ENCODE peak calls at places on chromosome 2, in five cellular contexts. D is astrocyte, V is endothelial cell of umbilical vein, I is HCT116, C is GM23248. O is an unnamed sample. For H3K4me1, the result is how much of the 10 kb centered on the place peaks cover.

GRCh38 chr2:229084467-229084866 is 186.6 kb downstream of the PID1 start:
- DNase-seq in D (peak), V (no peak), I (no peak), C (peak), O (no peak)

GRCh38 chr2:239650674-239651073 is 249.9 kb upstream of the HDAC4 start:
- DNase-seq in D (no peak), V (no peak), I (no peak), C (no peak), O (no peak)

GRCh38 chr2:207459990-207460757 is 69.6 kb upstream of the CREB1 start:
- DNase-seq in D (no peak), V (no peak), I (no peak), C (no peak), O (no peak)

GRCh38 chr2:20113986-20114938 is 62.8 kb upstream of the LAPTM4A start:
- DNase-seq in D (no peak), V (peak), I (no peak), C (no peak), O (no peak)

GRCh38 chr2:186696337-186696736 is 2.5 kb downstream of the FAM171B start:
- DNase-seq in D (no peak), V (no peak), I (no peak), C (no peak), O (no peak)

GRCh38 chr2:205852457-205852856 is 170.2 kb downstream of the NRP2 start:
- DNase-seq in D (no peak), V (no peak), I (no peak), C (no peak), O (no peak)

GRCh38 chr2:70906022-70906421 is 29.7 kb upstream of the ATP6V1B1 start:
- DNase-seq in D (no peak), V (no peak), I (no peak), C (no peak), O (no peak)

GRCh38 chr2:99571609-99572344 is 82.0 kb upstream of the REV1 start:
- DNase-seq in D (peak), V (no peak), I (no peak), C (peak), O (no peak)

GRCh38 chr2:172098650-172099471 is 3.8 kb downstream of the DLX2 start:
- DNase-seq in D (peak), V (peak), I (no peak), C (peak), O (no peak)

DNA sequence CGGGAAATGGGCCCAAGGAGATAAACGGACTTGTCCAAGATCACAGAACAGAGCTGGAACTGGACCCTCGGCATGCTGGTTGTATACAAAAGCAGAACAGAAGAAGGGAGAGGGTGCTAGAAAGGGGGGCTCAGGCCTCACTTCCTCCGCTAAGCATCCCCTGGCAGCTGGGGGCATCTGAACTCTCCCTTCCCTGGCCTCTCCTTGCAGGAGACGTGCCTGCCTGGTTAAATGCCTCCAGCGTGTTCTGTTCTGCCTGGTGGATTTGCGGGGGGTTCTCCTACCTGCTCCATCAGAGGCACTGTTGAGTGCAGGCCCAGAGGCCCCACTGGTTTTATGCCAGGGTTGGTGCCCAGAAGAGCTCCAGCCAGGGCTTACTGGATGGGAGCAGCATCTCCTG is 124.7 kb downstream of the ZFP36L2 start:
- DNase-seq in D (no peak), V (no peak), I (no peak), C (no peak), O (no peak)
- H3K4me3 ChIP-seq in D (no peak), V (no peak), I (no peak), C (no peak), O (no peak)

GRCh38 chr2:159074605-159075004 is 106.2 kb downstream of the TANC1 start:
- DNase-seq in D (no peak), V (no peak), I (no peak), C (no peak), O (no peak)

GRCh38 chr2:159073256-159073655 is 104.8 kb downstream of the TANC1 start:
- DNase-seq in D (peak), V (peak), I (no peak), C (peak), O (no peak)

GRCh38 chr2:159076233-159076632 is 107.8 kb downstream of the TANC1 start:
- DNase-seq in D (peak), V (peak), I (no peak), C (peak), O (no peak)

GRCh38 chr2:159077869-159078268 is 109.4 kb downstream of the TANC1 start:
- DNase-seq in D (no peak), V (peak), I (no peak), C (no peak), O (no peak)

DNA sequence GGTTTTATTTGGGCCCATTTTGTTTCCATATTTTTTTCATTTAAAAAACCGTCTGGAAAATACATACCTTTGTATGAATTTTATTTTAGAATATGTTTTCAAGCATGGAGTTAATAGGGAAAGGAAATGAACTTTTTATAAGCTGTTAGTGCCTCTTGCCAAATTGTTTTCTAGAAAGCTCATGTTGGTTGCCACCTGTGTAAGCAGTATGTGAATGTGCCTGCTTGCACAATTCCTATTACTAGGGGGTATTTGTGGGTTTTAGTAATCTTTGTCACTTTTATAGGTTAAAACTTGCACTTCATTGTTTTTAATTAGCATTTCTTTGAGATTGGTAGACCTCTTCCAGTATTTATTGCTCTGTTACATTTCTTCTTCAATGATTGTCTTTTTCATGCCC is 107.3 kb downstream of the TANC1 start:
- DNase-seq in D (peak), V (peak), I (no peak), C (no peak), O (no peak)
- H3K9ac ChIP-seq in D (peak), V (peak), I (no peak), C (peak), O (no peak)

DNA sequence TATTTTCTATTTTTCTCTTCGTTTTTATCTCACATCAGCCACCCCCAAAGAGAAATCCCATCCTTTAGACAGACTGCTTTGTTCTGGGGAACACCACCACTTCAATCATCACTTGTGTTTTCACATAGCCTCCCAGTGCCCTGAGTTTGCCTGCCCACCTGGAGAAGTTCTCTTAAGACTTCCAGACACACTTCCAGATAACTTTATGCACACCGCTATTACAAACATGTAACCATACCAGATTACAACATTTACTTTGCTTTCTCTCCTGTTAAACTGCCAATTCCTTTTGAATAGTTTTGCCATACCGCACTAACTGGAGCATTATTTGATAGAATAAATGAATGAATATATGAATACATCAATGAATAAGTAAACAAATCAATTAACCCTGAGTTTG is 1353.6 kb downstream of the DPP10 start:
- DNase-seq in D (no peak), V (no peak), I (no peak), C (no peak), O (no peak)
- H3K4me1 ChIP-seq in D (under half), V (under half), I (under half), C (under half), O (under half)

DNA sequence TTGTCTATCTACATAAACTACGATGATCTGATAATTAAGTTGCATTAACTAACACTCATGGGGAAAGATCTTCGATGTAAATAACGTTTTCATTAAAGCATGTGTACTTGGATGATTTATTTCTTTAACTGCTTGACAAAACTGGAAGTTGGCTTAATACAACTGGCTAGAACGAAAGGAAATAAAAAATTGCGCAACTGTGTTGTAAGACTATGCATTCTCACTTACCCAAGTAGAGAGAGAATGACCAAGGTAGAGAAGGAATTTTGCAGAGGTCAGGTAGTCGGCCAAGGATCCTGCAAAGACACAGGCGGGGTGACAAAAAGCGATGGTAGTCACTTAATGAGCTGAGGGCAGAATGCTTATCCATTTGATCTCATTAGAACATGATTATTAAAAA is 1.0 kb downstream of the SLC40A1 start:
- DNase-seq in D (no peak), V (peak), I (no peak), C (peak), O (no peak)
- H3K4me3 ChIP-seq in D (no peak), V (peak), I (no peak), C (no peak), O (peak)

GRCh38 chr2:173716458-173717052 is 248.6 kb downstream of the SP3 start:
- DNase-seq in D (peak), V (no peak), I (no peak), C (no peak), O (no peak)

GRCh38 chr2:173713904-173714555 is 251.1 kb downstream of the SP3 start:
- DNase-seq in D (no peak), V (no peak), I (no peak), C (no peak), O (no peak)

GRCh38 chr2:173715483-173715882 is 249.7 kb downstream of the SP3 start:
- DNase-seq in D (peak), V (no peak), I (no peak), C (no peak), O (no peak)

GRCh38 chr2:173720310-173720709 is 244.9 kb downstream of the SP3 start:
- DNase-seq in D (peak), V (no peak), I (no peak), C (peak), O (no peak)

GRCh38 chr2:173719471-173719870 is 245.7 kb downstream of the SP3 start:
- DNase-seq in D (peak), V (no peak), I (no peak), C (no peak), O (no peak)
- H3K9ac ChIP-seq in D (no peak), V (no peak), I (no peak), C (no peak), O (no peak)

GRCh38 chr2:10039658-10040410 is 3.5 kb upstream of the KLF11 start:
- DNase-seq in D (no peak), V (no peak), I (no peak), C (peak), O (no peak)

GRCh38 chr2:10043906-10044601 is 704 bp downstream of the KLF11 start:
- DNase-seq in D (peak), V (peak), I (peak), C (peak), O (no peak)

GRCh38 chr2:10041711-10042110 is 1.6 kb upstream of the KLF11 start:
- DNase-seq in D (no peak), V (no peak), I (no peak), C (no peak), O (no peak)

GRCh38 chr2:10043256-10043905 is at the start of gene KLF11:
- DNase-seq in D (peak), V (peak), I (peak), C (peak), O (no peak)

DNA sequence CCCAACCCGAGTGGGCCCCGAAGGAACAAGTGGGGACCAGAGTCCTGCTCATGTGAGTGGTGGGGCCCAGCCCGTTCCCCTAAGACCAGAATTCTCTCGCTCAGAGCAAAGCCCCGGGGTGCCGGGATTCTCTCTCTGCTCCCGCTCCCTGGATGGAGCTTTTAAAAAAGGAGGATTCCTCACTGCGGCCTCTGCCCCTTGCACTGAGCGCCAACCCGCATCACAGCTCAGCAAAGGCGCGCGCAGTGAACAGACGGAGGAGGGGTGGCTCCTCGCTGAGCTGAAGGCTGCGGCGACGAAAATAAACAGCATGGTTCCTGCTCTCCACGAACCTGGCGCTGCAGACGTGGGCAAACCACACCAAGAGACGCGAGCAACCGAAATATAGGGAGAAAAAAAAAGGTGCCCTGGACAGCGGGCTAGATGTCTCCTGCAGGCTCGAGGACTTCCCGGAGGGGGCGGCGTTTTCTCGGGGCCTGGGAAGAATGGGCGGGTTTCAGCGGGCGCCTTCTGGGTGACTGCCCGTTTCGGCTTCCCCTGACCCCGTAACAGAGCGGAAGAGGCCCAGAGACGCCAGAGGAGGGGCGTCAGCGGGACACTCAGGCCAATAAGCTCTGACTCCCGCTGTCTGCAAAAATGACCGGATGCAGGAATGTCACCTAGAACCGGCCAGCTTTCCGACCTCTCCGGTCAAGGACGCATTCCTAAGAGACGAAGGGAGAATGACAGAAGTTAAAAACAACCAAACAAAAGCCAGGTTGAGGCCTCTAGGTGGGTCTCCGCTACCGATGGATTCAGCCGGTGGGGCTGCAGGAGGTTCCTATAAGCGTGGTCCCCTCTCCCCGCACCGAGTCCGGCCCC is 819 bp upstream of the KLF11 start:
- DNase-seq in D (peak), V (peak), I (no peak), C (peak), O (no peak)
- H3K4me1 ChIP-seq in D (under half), V (under half), I (under half), C (under half), O (under half)

DNA sequence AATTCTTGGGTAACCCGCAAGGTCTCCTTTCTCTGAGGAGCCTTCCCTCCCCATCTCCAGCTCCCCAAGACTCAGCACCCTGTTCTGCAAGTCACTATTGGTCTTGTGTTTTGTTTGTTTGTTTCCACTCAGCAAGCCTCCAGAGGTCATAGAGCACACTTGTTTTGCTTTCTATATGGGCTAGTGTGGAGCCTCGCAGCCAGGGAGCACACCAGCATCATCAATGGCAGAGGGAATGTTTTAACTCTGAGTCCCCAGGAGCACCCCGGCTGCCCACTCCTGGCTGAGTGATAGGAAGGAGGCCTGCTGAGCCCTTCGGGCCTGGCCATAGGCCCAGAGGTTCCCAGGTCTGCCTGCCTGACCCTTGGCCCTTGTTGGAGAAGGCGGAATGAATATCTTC is 36.6 kb downstream of the GLI2 start:
- DNase-seq in D (no peak), V (no peak), I (no peak), C (peak), O (no peak)
- H3K4me3 ChIP-seq in D (no peak), V (no peak), I (peak), C (peak), O (no peak)

DNA sequence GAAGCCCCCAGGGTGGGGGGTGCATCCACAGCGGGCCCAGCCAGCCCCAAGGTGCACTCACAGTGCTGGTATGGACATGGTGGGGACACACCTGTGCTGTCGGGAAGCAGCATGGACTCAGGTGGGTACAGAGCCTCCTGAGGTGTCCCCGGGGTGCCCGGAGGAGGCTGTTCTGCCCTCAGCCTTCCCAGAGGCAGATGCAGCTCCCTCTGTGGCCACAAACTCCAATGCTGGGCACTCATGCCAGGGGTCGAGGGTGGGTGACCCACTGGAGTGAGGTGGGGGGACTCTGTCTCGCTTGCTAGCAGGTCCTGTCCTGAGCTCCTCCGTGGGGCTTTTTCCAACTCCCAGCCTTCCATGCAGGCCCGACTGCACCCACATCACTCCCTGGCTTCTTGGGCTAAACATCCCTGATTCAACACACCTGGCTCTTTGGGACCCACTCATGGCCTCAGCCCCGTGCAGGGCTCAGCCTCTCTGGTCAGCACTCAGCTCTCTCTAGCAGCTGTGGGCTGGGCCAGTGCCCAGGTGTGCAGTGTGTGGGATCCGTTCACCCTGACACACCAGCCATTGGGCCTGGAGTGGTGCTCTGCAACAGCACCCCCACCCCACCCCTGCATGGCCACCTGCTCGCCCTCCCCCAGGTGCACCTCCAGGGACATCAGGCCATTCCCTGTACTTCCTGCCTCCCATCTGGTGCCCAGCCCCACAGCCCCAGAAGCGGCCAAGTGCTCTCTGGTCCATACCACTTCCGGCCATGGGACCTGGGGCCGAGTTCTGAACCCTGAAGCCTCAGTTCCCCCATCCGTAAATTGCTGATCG is 16.0 kb downstream of the RAMP1 start:
- DNase-seq in D (no peak), V (no peak), I (no peak), C (no peak), O (no peak)
- H3K9ac ChIP-seq in D (no peak), V (no peak), I (peak), C (peak), O (no peak)

GRCh38 chr2:74942263-74942662 is 16.2 kb upstream of the POLE4 start:
- DNase-seq in D (no peak), V (no peak), I (no peak), C (no peak), O (no peak)
- H3K4me1 ChIP-seq in D (under half), V (under half), I (under half), C (under half), O (under half)

O was measured in DND-41.